ENCODE peak calls at places on chromosomes 5 and 9, in ten cellular contexts. H is substantia nigra; A is T follicular helper cell; T is activated T-cell treated with anti-CD3 and anti-CD28 coated beads for 1 hour; K is ACHN; Q is NCI-H510A treated with DMSO at 0.1 percent for 48 hours; Z is activated CD4-positive, CD25-positive, alpha-beta regulatory T cell treated with anti-CD3 and anti-CD28 coated beads, Interleukin-2, amount 50 U/mL, for 72 hours; F is stimulated activated CD4-positive, alpha-beta T cell treated with anti-CD3 and anti-CD28 coated beads, Interleukin-1b, Interleukin-23, amount 100 ng/mL, for 4 hours; Y is H9; M is HT-29. E is an unnamed sample.

GRCh38 chr9:6788175-6789016 is 30.6 kb downstream of the KDM4C start:
- DNase-seq in H (no peak), A (no peak), T (no peak), K (peak), Q (no peak), Z (no peak), F (no peak), Y (peak), M (peak), E (no peak)

GRCh38 chr5:139574641-139575312 is 13.6 kb downstream of the UBE2D2 start:
- DNase-seq in H (no peak), A (no peak), T (no peak), K (peak), Q (no peak), Z (no peak), F (no peak), Y (no peak), M (peak), E (peak)

GRCh38 chr5:80077317-80077716 is 42.2 kb downstream of the THBS4 start:
- DNase-seq in H (no peak), A (no peak), T (no peak), K (no peak), Q (no peak), Z (no peak), F (no peak), Y (no peak), M (no peak), E (no peak)

GRCh38 chr9:87796232-87796631 is 70.3 kb downstream of the CTSL start:
- DNase-seq in H (no peak), A (no peak), T (no peak), K (no peak), Q (no peak), Z (no peak), F (no peak), Y (no peak), M (no peak), E (no peak)

GRCh38 chr9:89519393-89519805 is 21.5 kb upstream of the SEMA4D start:
- DNase-seq in H (no peak), A (no peak), T (no peak), K (peak), Q (no peak), Z (no peak), F (no peak), Y (no peak), M (peak), E (no peak)

GRCh38 chr5:177542816-177543472 is 11.4 kb downstream of the FAM193B start:
- DNase-seq in H (no peak), A (no peak), T (no peak), K (no peak), Q (no peak), Z (no peak), F (no peak), Y (no peak), M (no peak), E (peak)

GRCh38 chr5:137566780-137567179 is 67.7 kb upstream of the SPOCK1 start:
- DNase-seq in H (no peak), A (no peak), T (no peak), K (no peak), Q (no peak), Z (no peak), F (no peak), Y (no peak), M (no peak), E (no peak)

GRCh38 chr5:102807878-102808502 is 52.9 kb downstream of the PAM start:
- DNase-seq in H (no peak), A (no peak), T (no peak), K (peak), Q (peak), Z (no peak), F (no peak), Y (peak), M (peak), E (peak)

GRCh38 chr9:98851730-98852462 is 44.4 kb downstream of the GALNT12 start:
- DNase-seq in H (no peak), A (no peak), T (no peak), K (no peak), Q (no peak), Z (no peak), F (peak), Y (no peak), M (no peak), E (no peak)

GRCh38 chr9:7879551-7880245 is 80.1 kb upstream of the DMAC1 start:
- DNase-seq in H (no peak), A (no peak), T (no peak), K (peak), Q (no peak), Z (no peak), F (peak), Y (peak), M (no peak), E (peak)

GRCh38 chr5:130052752-130053151 is 148.5 kb downstream of the CHSY3 start:
- DNase-seq in H (no peak), A (no peak), T (no peak), K (no peak), Q (no peak), Z (no peak), F (no peak), Y (no peak), M (no peak), E (no peak)

GRCh38 chr5:27216367-27216941 is 178.1 kb upstream of the CDH9 start:
- DNase-seq in H (no peak), A (no peak), T (no peak), K (no peak), Q (no peak), Z (no peak), F (no peak), Y (no peak), M (no peak), E (no peak)

GRCh38 chr9:27504259-27504658 is 19.8 kb upstream of the IFNK start:
- DNase-seq in H (no peak), A (no peak), T (no peak), K (no peak), Q (no peak), Z (no peak), F (no peak), Y (no peak), M (no peak), E (no peak)

GRCh38 chr9:128107260-128107970 is 20.1 kb downstream of the PTGES2 start:
- DNase-seq in H (no peak), A (no peak), T (no peak), K (no peak), Q (no peak), Z (no peak), F (no peak), Y (no peak), M (no peak), E (no peak)

GRCh38 chr9:100222674-100223073 is 123.6 kb downstream of the INVS start:
- DNase-seq in H (no peak), A (no peak), T (no peak), K (peak), Q (no peak), Z (no peak), F (no peak), Y (no peak), M (peak), E (peak)

GRCh38 chr5:92801921-92802320 is 779.1 kb downstream of the NR2F1-AS1 start:
- DNase-seq in H (no peak), A (no peak), T (no peak), K (no peak), Q (peak), Z (no peak), F (no peak), Y (no peak), M (no peak), E (no peak)

GRCh38 chr5:172274951-172275753 is 8.4 kb downstream of the UBTD2 start:
- DNase-seq in H (no peak), A (peak), T (no peak), K (no peak), Q (no peak), Z (peak), F (peak), Y (no peak), M (no peak), E (no peak)

GRCh38 chr5:35003018-35003957 is 44.5 kb downstream of the AGXT2 start:
- DNase-seq in H (no peak), A (peak), T (peak), K (peak), Q (peak), Z (peak), F (peak), Y (peak), M (peak), E (peak)